ENCODE peak calls at places on chromosomes 16 and 17, in five cellular contexts. Z is OCI-LY7, D is brain microvascular endothelial cell, Q is neural progenitor cell, G is caudate nucleus. A is an unnamed sample.

GRCh38 chr16:911604-912321 is 59.0 kb downstream of the LMF1 start:
- DNase-seq in G (no peak), D (no peak), Z (no peak), Q (no peak), A (no peak)

GRCh38 chr16:85513649-85514048 is 99.5 kb upstream of the GSE1 start:
- DNase-seq in G (no peak), Q (peak), Z (no peak), D (no peak), A (no peak)

GRCh38 chr17:36943250-36944220 is 5.2 kb upstream of the AATF start:
- DNase-seq in Z (no peak), D (no peak), Q (peak), G (no peak), A (no peak)

GRCh38 chr17:22268912-22269220 is 576.5 kb downstream of the KCNJ18 start:
- DNase-seq in D (no peak), G (no peak), Z (no peak), Q (no peak), A (peak)

GRCh38 chr17:36921131-36921851 is 16.0 kb upstream of the LHX1 start:
- DNase-seq in Z (no peak), G (peak), Q (peak), D (no peak), A (peak)

GRCh38 chr17:41287050-41287449 is 11.6 kb downstream of the KRTAP9-7 start:
- DNase-seq in G (no peak), Z (no peak), Q (no peak), D (no peak), A (no peak)

GRCh38 chr17:2964370-2964769 is 99.0 kb downstream of the OR1D5 start:
- DNase-seq in D (no peak), G (no peak), Q (no peak), Z (no peak), A (no peak)

GRCh38 chr17:80565347-80566053 is 20.9 kb downstream of the RPTOR start:
- DNase-seq in Q (peak), Z (no peak), D (peak), G (no peak), A (no peak)

GRCh38 chr17:65892912-65893377 is 299.0 kb downstream of the CEP112 start:
- DNase-seq in G (no peak), Z (no peak), D (no peak), Q (no peak), A (no peak)

GRCh38 chr16:3575491-3575890 is 1.7 kb downstream of the NLRC3 start:
- DNase-seq in Z (no peak), Q (no peak), G (no peak), D (no peak), A (no peak)

GRCh38 chr16:30997887-30998711 is 12.3 kb downstream of the STX1B start:
- DNase-seq in D (peak), G (no peak), Z (no peak), Q (no peak), A (no peak)

GRCh38 chr17:3964203-3965122 is at the start of gene ATP2A3:
- DNase-seq in Q (peak), G (no peak), Z (peak), D (no peak), A (peak)

GRCh38 chr17:400257-400656 is 47.6 kb upstream of the RPH3AL start:
- DNase-seq in Z (no peak), D (no peak), Q (no peak), G (no peak), A (no peak)

GRCh38 chr17:8909621-8910292 is 42.3 kb upstream of the PIK3R6 start:
- DNase-seq in G (no peak), Q (no peak), D (no peak), Z (no peak), A (no peak)

GRCh38 chr17:61368832-61369468 is 30.7 kb upstream of the TBX2 start:
- DNase-seq in D (no peak), Z (no peak), G (no peak), Q (peak), A (no peak)
- H3K27ac ChIP-seq in D (no peak), Z (no peak), G (no peak), Q (peak), A (no peak)

GRCh38 chr16:11552445-11552844 is 34.3 kb downstream of the LITAF start:
- DNase-seq in D (no peak), Q (no peak), Z (no peak), G (no peak), A (no peak)
- H3K27ac ChIP-seq in D (no peak), Q (no peak), Z (no peak), G (no peak), A (peak)

DNA sequence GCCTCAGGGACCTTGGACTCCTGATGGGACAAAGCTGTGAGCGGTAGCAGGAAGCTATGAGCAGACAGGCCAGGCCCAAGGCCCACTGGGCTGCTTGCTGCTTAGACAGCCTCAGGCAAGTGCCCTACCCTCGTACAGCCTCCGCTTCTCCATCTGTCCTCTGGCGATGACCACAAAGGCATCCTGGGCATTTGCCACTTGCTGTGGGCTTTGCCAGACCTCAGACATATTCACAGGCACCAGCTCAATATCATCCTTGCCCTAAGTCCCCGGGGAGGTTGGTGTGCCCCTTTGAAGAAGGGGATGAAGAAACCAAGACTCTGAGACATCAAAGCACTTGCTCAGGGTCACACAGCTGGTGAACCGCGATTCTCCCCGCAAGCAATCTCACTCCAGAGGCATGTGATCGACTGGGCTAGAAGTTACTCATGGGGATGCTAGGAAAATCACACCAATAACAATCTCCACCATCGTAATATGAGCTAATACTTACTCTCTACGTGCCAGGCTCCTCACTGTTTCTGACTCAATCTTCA is 21.7 kb downstream of the PPL start:
- DNase-seq in D (peak), G (no peak), Z (no peak), Q (no peak), A (no peak)
- H3K27ac ChIP-seq in D (peak), G (no peak), Z (no peak), Q (no peak), A (no peak)

GRCh38 chr17:74163836-74164235 is 39.6 kb upstream of the RPL38 start:
- DNase-seq in D (no peak), G (no peak), Q (no peak), Z (no peak), A (no peak)

GRCh38 chr17:74163271-74163821 is 40.1 kb upstream of the RPL38 start:
- DNase-seq in Z (no peak), Q (peak), D (no peak), G (no peak), A (no peak)

GRCh38 chr17:74165811-74166365 is 37.6 kb upstream of the RPL38 start:
- DNase-seq in D (no peak), G (peak), Q (no peak), Z (no peak), A (no peak)

GRCh38 chr17:74161501-74161850 is 42.0 kb upstream of the RPL38 start:
- DNase-seq in G (no peak), D (no peak), Q (no peak), Z (no peak), A (no peak)

DNA sequence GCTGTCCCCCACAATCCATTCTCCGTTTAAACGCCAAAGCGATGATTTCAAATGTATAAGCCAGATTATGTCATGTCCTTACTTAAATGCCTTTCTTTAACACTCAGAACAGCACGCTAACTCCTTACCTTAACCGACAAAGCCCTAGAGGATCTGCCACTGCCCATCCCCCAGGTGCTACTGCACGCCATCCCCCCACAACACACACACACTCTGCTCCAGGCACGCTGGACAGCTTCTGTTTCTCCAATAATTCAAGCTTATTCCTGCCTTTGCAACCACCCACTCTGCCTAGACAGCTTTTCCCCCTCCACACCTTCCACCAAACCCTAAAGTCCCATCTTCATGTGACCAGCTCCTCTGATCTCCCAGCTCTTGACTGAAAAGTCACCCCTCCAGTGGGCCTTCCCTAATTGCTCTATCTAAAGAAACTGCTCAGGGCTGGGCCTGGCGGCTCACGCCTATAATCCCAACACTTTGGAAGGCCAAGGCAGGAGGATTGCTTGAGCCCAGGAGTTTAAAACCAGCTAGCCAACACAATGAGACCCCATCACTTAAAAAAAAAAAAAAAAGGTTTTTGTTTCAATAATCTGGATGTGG is 38.9 kb upstream of the RPL38 start:
- DNase-seq in Q (no peak), G (no peak), D (no peak), Z (no peak), A (no peak)
- H3K27ac ChIP-seq in Q (no peak), G (no peak), D (no peak), Z (no peak), A (no peak)

GRCh38 chr17:45156242-45156641 is 5.4 kb upstream of the HEXIM2 start:
- DNase-seq in Z (no peak), D (no peak), G (no peak), Q (no peak), A (no peak)

GRCh38 chr17:45160505-45161287 is 979 bp upstream of the HEXIM2 start:
- DNase-seq in Q (peak), Z (peak), G (peak), D (peak), A (peak)

GRCh38 chr17:45150911-45151809 is 2.9 kb downstream of the HEXIM1 start:
- DNase-seq in Q (no peak), G (no peak), Z (no peak), D (no peak), A (no peak)

GRCh38 chr17:45155029-45155428 is 6.6 kb upstream of the HEXIM2 start:
- DNase-seq in Z (no peak), D (no peak), Q (no peak), G (no peak), A (no peak)

GRCh38 chr17:45155483-45155882 is 6.2 kb upstream of the HEXIM2 start:
- DNase-seq in D (no peak), Z (no peak), Q (no peak), G (no peak), A (no peak)
- H3K27ac ChIP-seq in D (no peak), Z (no peak), Q (peak), G (no peak), A (peak)